ENCODE peak calls at places on chromosomes 12 and 14, in four cellular contexts. B is body of pancreas, F is NCI-H2081, R is fibroblast of the aortic adventitia. Z is an unnamed sample.

GRCh38 chr14:21454843-21455550 is 926 bp downstream of the CHD8 start:
- DNase-seq in B (no peak), F (peak), R (peak), Z (no peak)

GRCh38 chr12:121748571-121749265 is 36.2 kb downstream of the TMEM120B start:
- DNase-seq in B (no peak), F (no peak), R (peak), Z (peak)

GRCh38 chr12:81759215-81759991 is at the start of gene PPFIA2:
- DNase-seq in B (peak), F (peak), R (peak), Z (peak)

GRCh38 chr12:118166946-118167345 is 31.0 kb downstream of the PEBP1 start:
- DNase-seq in B (no peak), F (no peak), R (no peak), Z (no peak)

GRCh38 chr12:56634837-56635538 is 4.9 kb upstream of the BAZ2A start:
- DNase-seq in B (peak), F (peak), R (peak), Z (peak)

GRCh38 chr14:39175445-39176262 is 600 bp downstream of the PNN start:
- DNase-seq in B (peak), F (peak), R (no peak), Z (peak)

GRCh38 chr12:100484178-100484886 is 10.7 kb downstream of the NR1H4 start:
- DNase-seq in B (no peak), F (no peak), R (no peak), Z (no peak)

GRCh38 chr12:59699408-59700144 is 103.7 kb downstream of the SLC16A7 start:
- DNase-seq in B (peak), F (no peak), R (peak), Z (peak)

GRCh38 chr12:27551172-27551840 is 27.3 kb downstream of the PPFIBP1 start:
- DNase-seq in B (no peak), F (no peak), R (peak), Z (no peak)

GRCh38 chr12:114404451-114405198 is 1.3 kb downstream of the TBX5 start:
- DNase-seq in B (no peak), F (no peak), R (no peak), Z (no peak)

GRCh38 chr14:54867011-54867410 is 35.6 kb downstream of the GCH1 start:
- DNase-seq in B (no peak), F (no peak), R (peak), Z (peak)

GRCh38 chr12:97169922-97170321 is 262.9 kb downstream of the NEDD1 start:
- DNase-seq in B (no peak), F (peak), R (no peak), Z (no peak)

GRCh38 chr14:64340560-64341196 is 46.5 kb upstream of the ESR2 start:
- DNase-seq in B (no peak), F (no peak), R (no peak), Z (no peak)

GRCh38 chr14:98725196-98725595 is 546.8 kb downstream of the BCL11B start:
- DNase-seq in B (no peak), F (no peak), R (no peak), Z (no peak)

Z was measured in adipocyte.